ENCODE peak calls at places on chromosomes 3 and 15, in six cellular contexts. N is HFFc6; C is MCF 10A; B is CD4-positive, alpha-beta T cell; I is mammary epithelial cell; K is psoas muscle. Q is an unnamed sample.

GRCh38 chr15:60831540-60831939 is 352.6 kb upstream of the ICE2 start:
- DNase-seq in N (no peak), C (peak; percentile 18), B (no peak), I (no peak), K (no peak), Q (no peak)

GRCh38 chr15:79629687-79630086 is 197.6 kb downstream of the MINAR1 start:
- DNase-seq in N (peak; percentile 10), C (no peak), B (no peak), I (no peak), K (no peak), Q (peak; percentile 22)

GRCh38 chr15:73854265-73854664 is 19.1 kb upstream of the TBC1D21 start:
- DNase-seq in N (no peak), C (no peak), B (no peak), I (no peak), K (no peak), Q (no peak)

GRCh38 chr15:35958936-35959335 is 413.0 kb upstream of the DPH6 start:
- DNase-seq in N (no peak), C (no peak), B (no peak), I (no peak), K (no peak), Q (no peak)

GRCh38 chr3:195162033-195162669 is 108.8 kb downstream of the XXYLT1 start:
- DNase-seq in N (no peak), C (no peak), B (no peak), I (no peak), K (no peak), Q (no peak)

GRCh38 chr15:98561169-98561941 is 87.0 kb upstream of the IGF1R start:
- DNase-seq in N (no peak), C (no peak), B (no peak), I (no peak), K (no peak), Q (no peak)

GRCh38 chr15:72936237-72936636 is 116.0 kb upstream of the NEO1 start:
- DNase-seq in N (no peak), C (no peak), B (no peak), I (no peak), K (no peak), Q (no peak)

GRCh38 chr3:42582474-42583070 is 805 bp upstream of the SEC22C start:
- DNase-seq in N (no peak), C (no peak), B (no peak), I (no peak), K (no peak), Q (no peak)

GRCh38 chr15:73335471-73335870 is 33.3 kb downstream of the HCN4 start:
- DNase-seq in N (no peak), C (no peak), B (no peak), I (no peak), K (no peak), Q (no peak)

GRCh38 chr15:92882697-92883642 is 17.2 kb upstream of the CHD2 start:
- DNase-seq in N (no peak), C (no peak), B (peak; percentile 54), I (no peak), K (peak; percentile 43), Q (peak; percentile 34)

GRCh38 chr3:18988619-18989229 is 159.6 kb upstream of the KCNH8 start:
- DNase-seq in N (no peak), C (peak; percentile 63), B (no peak), I (peak; percentile 8), K (no peak), Q (no peak)

GRCh38 chr15:58608129-58608590 is 141.3 kb downstream of the ADAM10 start:
- DNase-seq in N (peak; percentile 59), C (no peak), B (no peak), I (no peak), K (no peak), Q (no peak)

GRCh38 chr3:155753038-155753647 is 8.3 kb upstream of the PLCH1 start:
- DNase-seq in N (peak; percentile 39), C (peak; percentile 53), B (no peak), I (no peak), K (no peak), Q (no peak)

GRCh38 chr3:160184655-160185054 is 40.6 kb upstream of the C3orf80 start:
- DNase-seq in N (peak; percentile 61), C (no peak), B (no peak), I (no peak), K (no peak), Q (no peak)

GRCh38 chr15:49490963-49491362 is 67.9 kb downstream of the FGF7 start:
- DNase-seq in N (no peak), C (peak; percentile 35), B (no peak), I (no peak), K (no peak), Q (no peak)

GRCh38 chr3:40901298-40901697 is 298.0 kb upstream of the CTNNB1 start:
- DNase-seq in N (no peak), C (no peak), B (no peak), I (no peak), K (no peak), Q (no peak)

GRCh38 chr3:133276594-133276993 is 123.3 kb upstream of the BFSP2 start:
- DNase-seq in N (no peak), C (no peak), B (no peak), I (no peak), K (no peak), Q (no peak)

GRCh38 chr3:141153679-141153966 is 78.0 kb upstream of the PXYLP1 start:
- DNase-seq in N (no peak), C (no peak), B (no peak), I (no peak), K (no peak), Q (no peak)

GRCh38 chr3:138082085-138082991 is 33.1 kb downstream of the DZIP1L start:
- DNase-seq in N (peak; percentile 67), C (peak; percentile 93), B (no peak), I (peak; percentile 96), K (no peak), Q (no peak)

GRCh38 chr3:34386309-34386708 is 587.9 kb downstream of the PDCD6IP start:
- DNase-seq in N (no peak), C (no peak), B (no peak), I (no peak), K (no peak), Q (no peak)

GRCh38 chr3:37279226-37279625 is 104.8 kb upstream of the LRRFIP2 start:
- DNase-seq in N (no peak), C (no peak), B (no peak), I (no peak), K (no peak), Q (no peak)

GRCh38 chr3:53375019-53375418 is 27.7 kb upstream of the DCP1A start:
- DNase-seq in N (peak; percentile 47), C (peak; percentile 83), B (peak; percentile 16), I (peak; percentile 28), K (peak; percentile 50), Q (peak; percentile 78)

GRCh38 chr3:14514323-14514720 is 25.8 kb downstream of the GRIP2 start:
- DNase-seq in N (no peak), C (no peak), B (no peak), I (peak; percentile 64), K (no peak), Q (no peak)

GRCh38 chr3:159787794-159788205 is 200.8 kb upstream of the IL12A start:
- DNase-seq in N (peak; percentile 64), C (peak; percentile 60), B (no peak), I (peak; percentile 79), K (no peak), Q (no peak)

GRCh38 chr3:114179575-114179974 is 723 bp upstream of the DRD3 start:
- DNase-seq in N (peak; percentile 46), C (peak; percentile 27), B (no peak), I (peak; percentile 42), K (no peak), Q (no peak)
- TF ChIP-seq CTCF in N (peak; percentile 69), C (peak; percentile 15), B (no peak), I (peak; percentile 43), K (no peak), Q (peak; percentile 13)

DNA sequence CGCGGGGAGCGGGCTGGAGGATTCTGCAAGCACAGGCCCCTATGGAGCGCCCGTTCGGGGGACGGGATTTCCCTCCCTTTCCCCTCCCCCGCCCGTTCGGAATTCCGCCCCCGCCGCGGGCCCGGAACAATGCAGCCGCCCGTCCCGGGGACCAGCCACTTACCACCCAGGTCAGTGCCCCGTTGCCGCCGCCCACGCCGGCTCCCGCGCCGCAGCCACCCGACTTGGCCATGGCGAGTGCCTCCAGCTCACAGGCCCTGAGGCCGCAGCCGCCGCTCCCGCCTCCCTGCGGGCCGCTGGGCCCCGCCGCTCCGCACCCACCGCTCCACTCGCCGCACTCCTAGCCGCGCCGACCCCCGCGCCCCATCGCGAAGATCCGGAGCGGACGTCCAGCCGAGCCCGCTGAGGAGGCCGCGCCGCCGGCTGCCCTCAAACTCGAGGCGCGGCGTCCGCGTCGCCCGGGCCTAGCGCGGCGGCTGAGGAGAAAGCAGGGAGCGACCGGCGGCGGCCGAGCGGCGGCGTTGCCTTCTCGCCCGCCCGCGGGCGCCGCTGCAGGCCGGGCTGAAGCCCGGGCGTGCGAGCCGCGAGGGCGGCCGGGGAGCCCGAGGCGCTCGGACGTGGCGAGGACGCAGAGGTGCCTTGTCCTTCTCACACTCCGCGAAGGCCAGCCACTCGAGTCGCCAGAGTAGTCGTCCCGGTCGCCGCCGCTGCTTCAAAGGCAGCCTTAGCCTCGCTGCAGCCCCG is 469 bp downstream of the TOP2B start:
- DNase-seq in N (peak; percentile 30), C (peak; percentile 59), B (peak; percentile 57), I (peak; percentile 57), K (peak; percentile 79), Q (peak; percentile 81)
- TF ChIP-seq CTCF in N (no peak), C (no peak), B (no peak), I (no peak), K (no peak), Q (no peak)

GRCh38 chr3:107461721-107462120 is 61.0 kb upstream of the BBX start:
- DNase-seq in N (no peak), C (no peak), B (no peak), I (no peak), K (no peak), Q (no peak)
- TF ChIP-seq CTCF in N (no peak), C (no peak), B (no peak), I (no peak), K (no peak), Q (no peak)

GRCh38 chr15:75920079-75920478 is 16.4 kb downstream of the FBXO22 start:
- DNase-seq in N (no peak), C (no peak), B (no peak), I (no peak), K (no peak), Q (no peak)
- TF ChIP-seq CTCF in N (no peak), C (no peak), B (no peak), I (no peak), K (no peak), Q (no peak)

DNA sequence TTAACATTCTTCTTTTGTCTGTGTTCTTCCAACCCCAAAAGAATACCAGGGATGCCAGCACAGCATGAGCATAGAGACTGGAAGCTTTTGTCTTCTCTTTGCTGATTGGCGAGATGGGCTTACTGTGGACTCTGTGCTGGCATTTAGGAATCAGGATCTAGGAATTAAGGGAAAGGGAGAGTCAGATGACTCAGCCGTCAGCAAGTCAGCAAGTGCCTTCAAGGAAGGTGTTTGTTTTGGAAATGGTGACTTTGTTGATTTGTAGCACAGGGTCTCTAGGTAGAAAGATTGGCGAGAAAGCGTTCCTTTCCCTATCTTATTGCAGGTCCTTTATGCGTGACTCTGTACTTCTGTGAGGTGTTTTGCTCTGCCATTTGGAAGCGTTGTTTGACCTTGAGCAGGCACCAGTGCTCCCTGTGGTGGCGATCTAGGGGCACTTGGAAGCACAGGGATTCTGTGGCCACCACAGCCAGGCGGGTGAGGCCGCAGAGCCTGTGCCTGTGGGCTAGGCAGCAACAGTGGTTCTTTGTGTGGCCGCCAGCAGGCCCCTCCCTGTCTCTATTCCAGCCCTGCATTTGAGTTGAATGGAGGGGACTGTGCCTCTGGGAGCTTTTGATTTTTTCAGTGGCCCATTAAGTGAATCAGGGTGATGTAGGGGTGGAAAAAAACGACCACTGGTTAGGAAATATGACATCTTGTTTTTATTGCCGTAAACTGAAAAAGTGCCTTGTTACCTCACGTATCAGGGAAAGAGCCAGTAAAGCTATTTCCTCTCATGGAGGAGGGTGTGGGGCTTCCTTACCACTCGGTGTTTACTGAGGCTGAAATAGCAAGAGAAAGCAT is 19.0 kb downstream of the FAN1 start:
- DNase-seq in N (peak; percentile 63), C (no peak), B (no peak), I (peak; percentile 69), K (no peak), Q (peak; percentile 37)
- TF ChIP-seq CTCF in N (no peak), C (no peak), B (no peak), I (no peak), K (no peak), Q (no peak)

Q was measured in heart left ventricle.